ENCODE peak calls at places on chromosomes 6 and 20, in seven cellular contexts. E is AG10803, R is bronchial epithelial cell, N is glutamatergic neuron, U is GM06990, L is fibroblast of lung, X is testis. F is an unnamed sample.

GRCh38 chr6:2203264-2203663 is 42.1 kb downstream of the GMDS start:
- DNase-seq in E (no peak), R (no peak), N (no peak), U (no peak), L (no peak), X (no peak), F (no peak)

GRCh38 chr6:126180585-126180984 is 159.3 kb upstream of the CENPW start:
- DNase-seq in E (peak), R (peak), N (no peak), U (no peak), L (peak), X (no peak), F (no peak)

GRCh38 chr6:130381459-130382380 is 15.9 kb downstream of the TMEM200A start:
- DNase-seq in E (no peak), R (no peak), N (no peak), U (no peak), L (no peak), X (no peak), F (peak)

GRCh38 chr6:1311400-1312192 is at the start of gene FOXQ1:
- DNase-seq in E (no peak), R (peak), N (peak), U (peak), L (peak), X (peak), F (no peak)

GRCh38 chr6:34672657-34673043 is 23.9 kb downstream of the ILRUN start:
- DNase-seq in E (no peak), R (no peak), N (no peak), U (no peak), L (no peak), X (no peak), F (no peak)

GRCh38 chr6:110063864-110064263 is 85.8 kb downstream of the GPR6 start:
- DNase-seq in E (no peak), R (no peak), N (no peak), U (peak), L (no peak), X (no peak), F (no peak)

GRCh38 chr6:29737707-29738630 is 14.7 kb downstream of the HLA-F start:
- DNase-seq in E (peak), R (peak), N (peak), U (no peak), L (peak), X (peak), F (peak)

GRCh38 chr6:79467716-79468115 is 69.5 kb downstream of the LCA5 start:
- DNase-seq in E (no peak), R (no peak), N (no peak), U (no peak), L (peak), X (no peak), F (no peak)

GRCh38 chr6:75893058-75893775 is 144.2 kb downstream of the MYO6 start:
- DNase-seq in E (peak), R (peak), N (no peak), U (peak), L (peak), X (no peak), F (peak)

GRCh38 chr6:98657764-98658163 is 176.6 kb upstream of the POU3F2 start:
- DNase-seq in E (peak), R (peak), N (no peak), U (no peak), L (peak), X (peak), F (peak)

GRCh38 chr6:167815296-167815980 is 11.3 kb upstream of the AFDN start:
- DNase-seq in E (no peak), R (no peak), N (no peak), U (no peak), L (no peak), X (no peak), F (no peak)

GRCh38 chr6:84553527-84553926 is 210.9 kb downstream of the TBX18 start:
- DNase-seq in E (no peak), R (no peak), N (no peak), U (no peak), L (peak), X (no peak), F (no peak)

GRCh38 chr6:57190140-57190539 is 18.0 kb downstream of the BAG2 start:
- DNase-seq in E (peak), R (peak), N (no peak), U (no peak), L (peak), X (no peak), F (peak)
- TF ChIP-seq CTCF in E (peak), R (peak), N (no peak), U (no peak), L (peak), X (no peak), F (peak)

GRCh38 chr20:46111028-46111835 is 6.9 kb upstream of the CD40 start:
- DNase-seq in E (no peak), R (no peak), N (no peak), U (peak), L (peak), X (no peak), F (peak)

GRCh38 chr20:46112430-46113020 is 5.6 kb upstream of the CD40 start:
- DNase-seq in E (no peak), R (no peak), N (no peak), U (no peak), L (no peak), X (no peak), F (no peak)

GRCh38 chr20:46113071-46113470 is 5.0 kb upstream of the CD40 start:
- DNase-seq in E (no peak), R (no peak), N (no peak), U (no peak), L (no peak), X (no peak), F (no peak)

GRCh38 chr20:46114449-46114848 is 3.7 kb upstream of the CD40 start:
- DNase-seq in E (no peak), R (no peak), N (no peak), U (no peak), L (no peak), X (no peak), F (no peak)

GRCh38 chr20:46111836-46112212 is 6.3 kb upstream of the CD40 start:
- DNase-seq in E (no peak), R (no peak), N (no peak), U (no peak), L (no peak), X (no peak), F (no peak)
- TF ChIP-seq CTCF in E (no peak), R (no peak), N (no peak), U (no peak), L (no peak), X (no peak), F (no peak)

GRCh38 chr6:31738048-31738979 is 1.5 kb upstream of the MSH5 start:
- DNase-seq in E (peak), R (peak), N (no peak), U (peak), L (peak), X (peak), F (peak)
- TF ChIP-seq CTCF in E (peak), R (peak), N (no peak), U (peak), L (peak), X (no peak), F (peak)

GRCh38 chr20:46545077-46545826 is 5.2 kb downstream of the OCSTAMP start:
- DNase-seq in E (peak), R (peak), N (no peak), U (no peak), L (peak), X (no peak), F (no peak)

GRCh38 chr20:46543959-46544358 is 6.5 kb downstream of the OCSTAMP start:
- DNase-seq in E (no peak), R (no peak), N (no peak), U (no peak), L (no peak), X (no peak), F (no peak)

GRCh38 chr20:46543033-46543432 is 7.4 kb downstream of the OCSTAMP start:
- DNase-seq in E (no peak), R (no peak), N (no peak), U (no peak), L (no peak), X (no peak), F (no peak)

GRCh38 chr20:46545827-46546138 is 4.7 kb downstream of the OCSTAMP start:
- DNase-seq in E (no peak), R (no peak), N (no peak), U (no peak), L (no peak), X (no peak), F (no peak)

GRCh38 chr20:46544576-46544975 is 5.9 kb downstream of the OCSTAMP start:
- DNase-seq in E (no peak), R (peak), N (no peak), U (no peak), L (peak), X (no peak), F (no peak)
- TF ChIP-seq CTCF in E (no peak), R (no peak), N (no peak), U (no peak), L (peak), X (no peak), F (peak)

GRCh38 chr6:148521586-148521985 is 178.9 kb downstream of the SASH1 start:
- DNase-seq in E (peak), R (peak), N (no peak), U (no peak), L (peak), X (no peak), F (no peak)
- TF ChIP-seq CTCF in E (no peak), R (no peak), N (no peak), U (no peak), L (no peak), X (no peak), F (no peak)

GRCh38 chr6:137162692-137163303 is 10.6 kb downstream of the IL22RA2 start:
- DNase-seq in E (no peak), R (no peak), N (no peak), U (no peak), L (no peak), X (no peak), F (no peak)

GRCh38 chr6:137163732-137164318 is 9.6 kb downstream of the IL22RA2 start:
- DNase-seq in E (no peak), R (no peak), N (no peak), U (no peak), L (no peak), X (no peak), F (no peak)

GRCh38 chr6:137167702-137168377 is 5.6 kb downstream of the IL22RA2 start:
- DNase-seq in E (no peak), R (no peak), N (no peak), U (peak), L (no peak), X (no peak), F (no peak)

GRCh38 chr6:137166247-137167098 is 7.0 kb downstream of the IL22RA2 start:
- DNase-seq in E (no peak), R (no peak), N (no peak), U (no peak), L (no peak), X (no peak), F (no peak)

DNA sequence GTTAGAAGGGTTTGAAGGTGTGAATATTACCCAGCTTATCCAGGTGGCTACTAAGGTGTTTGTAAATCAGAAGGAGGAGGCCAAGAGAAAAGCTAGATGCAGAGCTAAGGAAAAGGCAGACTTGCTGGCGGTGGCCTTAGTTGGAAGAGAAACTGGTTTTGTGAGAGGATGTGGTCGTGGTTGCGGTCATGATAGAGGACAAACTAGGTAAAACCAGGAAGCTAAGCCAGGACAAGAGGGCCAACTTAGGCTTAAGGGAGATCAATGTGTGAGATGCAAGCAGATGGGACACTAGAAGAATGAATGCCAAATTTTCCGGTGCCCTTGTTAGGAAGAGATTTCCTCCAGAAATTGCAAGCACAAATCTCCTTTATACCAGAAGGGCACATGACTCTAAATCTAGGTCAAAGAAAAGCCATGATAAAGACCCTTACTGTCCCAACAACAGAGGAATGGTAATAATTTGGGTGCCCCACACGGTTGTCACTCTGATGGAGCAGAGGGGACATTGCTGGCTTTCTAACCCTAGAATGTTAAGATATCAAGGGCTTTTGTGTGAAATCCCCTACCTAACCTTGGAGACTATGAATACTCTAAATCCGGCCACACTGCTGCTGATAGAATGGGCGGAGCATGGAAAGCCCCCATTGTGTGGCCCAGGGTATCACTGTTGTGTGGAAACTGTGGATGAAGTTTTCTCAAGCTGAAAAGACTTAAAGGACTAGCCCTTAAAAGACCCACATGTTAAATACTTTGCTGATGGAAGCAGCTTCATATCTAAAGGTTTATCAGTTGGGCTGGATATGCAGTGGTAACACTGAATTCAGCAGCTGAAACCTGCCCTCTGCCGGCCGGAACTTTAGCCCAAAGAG is 7.8 kb downstream of the IL22RA2 start:
- DNase-seq in E (peak), R (peak), N (no peak), U (peak), L (no peak), X (no peak), F (peak)
- TF ChIP-seq CTCF in E (peak), R (peak), N (no peak), U (peak), L (no peak), X (no peak), F (peak)